ENCODE peak calls at places on chromosomes 12 and 14, in nine cellular contexts. F is right lobe of liver; Y is neuronal stem cell; N is AG04450; X is breast epithelium; D is stomach; T is neural progenitor cell; R is spleen; Z is effector memory CD4-positive, alpha-beta T cell. V is an unnamed sample.

GRCh38 chr14:73739899-73740685 is 25.9 kb upstream of the PNMA1 start:
- DNase-seq in Z (no peak), N (no peak), T (no peak), R (peak), X (no peak), Y (no peak), D (no peak), F (no peak), V (no peak)

GRCh38 chr12:97223419-97223818 is 239.2 kb upstream of the RMST start:
- DNase-seq in D (no peak), R (no peak), Y (no peak), T (no peak), Z (no peak), N (no peak), X (no peak), F (no peak), V (no peak)

GRCh38 chr12:68272732-68273131 is 19.3 kb upstream of the IL22 start:
- DNase-seq in D (no peak), T (no peak), R (no peak), Z (no peak), Y (no peak), N (no peak), X (no peak), F (no peak), V (no peak)

GRCh38 chr14:82854851-82855250 is 1321.2 kb upstream of the SEL1L start:
- DNase-seq in R (no peak), Y (peak), T (peak), Z (no peak), X (no peak), D (no peak), N (no peak), F (no peak), V (no peak)

GRCh38 chr12:127355061-127355820 is 911.7 kb upstream of the TMEM132C start:
- DNase-seq in Z (no peak), F (no peak), T (peak), R (no peak), D (no peak), Y (no peak), N (no peak), X (no peak), V (no peak)

GRCh38 chr12:38689704-38690103 is 215.7 kb downstream of the CPNE8 start:
- DNase-seq in Y (no peak), F (no peak), N (no peak), T (no peak), X (no peak), Z (no peak), D (no peak), R (no peak), V (no peak)

GRCh38 chr14:49582211-49582977 is 3.8 kb downstream of the RPS29 start:
- DNase-seq in X (no peak), N (no peak), T (no peak), Z (no peak), D (no peak), R (no peak), F (no peak), Y (no peak), V (no peak)

GRCh38 chr12:123363385-123363742 is 1.3 kb downstream of the SBNO1 start:
- DNase-seq in Y (no peak), F (no peak), X (no peak), Z (no peak), T (no peak), R (no peak), N (no peak), D (no peak), V (no peak)

GRCh38 chr14:21902561-21903199 is 229.1 kb upstream of the OR4E1 start:
- DNase-seq in N (no peak), F (no peak), Z (no peak), X (no peak), T (no peak), R (no peak), Y (no peak), D (no peak), V (no peak)

GRCh38 chr12:92561543-92561899 is 141.3 kb upstream of the PLEKHG7 start:
- DNase-seq in T (no peak), F (no peak), R (no peak), Z (no peak), N (peak), X (no peak), Y (no peak), D (peak), V (no peak)

GRCh38 chr14:53110103-53110502 is 43.0 kb downstream of the DDHD1 start:
- DNase-seq in X (no peak), R (no peak), T (no peak), F (no peak), D (no peak), Y (no peak), Z (no peak), N (no peak), V (no peak)

GRCh38 chr12:56338643-56339422 is at the start of gene IL23A:
- DNase-seq in D (no peak), Y (no peak), T (peak), X (no peak), N (no peak), F (no peak), R (peak), Z (peak), V (no peak)

GRCh38 chr12:65368071-65368470 is 89.6 kb downstream of the MSRB3 start:
- DNase-seq in Y (peak), F (no peak), T (peak), N (no peak), D (no peak), Z (no peak), R (no peak), X (no peak), V (no peak)

GRCh38 chr14:20996521-20996920 is 2.6 kb upstream of the SLC39A2 start:
- DNase-seq in N (no peak), F (no peak), T (no peak), Y (no peak), X (no peak), R (no peak), D (no peak), Z (no peak), V (no peak)

GRCh38 chr14:106276326-106277267 is 750.2 kb downstream of the TMEM121 start:
- DNase-seq in F (no peak), D (no peak), N (no peak), Z (no peak), T (no peak), X (no peak), R (no peak), Y (no peak), V (no peak)

GRCh38 chr12:99027491-99027890 is 382.4 kb downstream of the APAF1 start:
- DNase-seq in F (no peak), Y (no peak), Z (no peak), D (no peak), X (no peak), N (no peak), R (no peak), T (no peak), V (no peak)

GRCh38 chr14:98501836-98502235 is 770.2 kb downstream of the BCL11B start:
- DNase-seq in D (no peak), Z (no peak), F (no peak), N (no peak), Y (no peak), R (no peak), X (no peak), T (no peak), V (no peak)

GRCh38 chr14:58281969-58282368 is 16.4 kb upstream of the ARID4A start:
- DNase-seq in Z (no peak), D (no peak), R (no peak), F (no peak), Y (no peak), N (no peak), T (no peak), X (no peak), V (no peak)

GRCh38 chr12:105676694-105677093 is 346.2 kb downstream of the C12orf75 start:
- DNase-seq in X (no peak), R (no peak), T (no peak), D (peak), Z (no peak), F (no peak), N (no peak), Y (no peak), V (no peak)

GRCh38 chr12:132342322-132342721 is 12.9 kb upstream of the GALNT9 start:
- DNase-seq in D (no peak), T (peak), X (no peak), Y (peak), F (no peak), N (no peak), Z (no peak), R (no peak), V (no peak)

GRCh38 chr14:38256358-38256840 is 506 bp upstream of the CLEC14A start:
- DNase-seq in T (peak), X (no peak), F (peak), R (no peak), Y (no peak), Z (no peak), N (no peak), D (no peak), V (no peak)

GRCh38 chr14:54747616-54748015 is 155.0 kb downstream of the GCH1 start:
- DNase-seq in Y (no peak), D (no peak), N (no peak), R (no peak), F (no peak), Z (no peak), X (no peak), T (no peak), V (no peak)

GRCh38 chr12:70365648-70366518 is at the start of gene KCNMB4:
- DNase-seq in N (no peak), F (peak), Z (peak), Y (peak), D (peak), T (peak), X (peak), R (peak), V (no peak)

DNA sequence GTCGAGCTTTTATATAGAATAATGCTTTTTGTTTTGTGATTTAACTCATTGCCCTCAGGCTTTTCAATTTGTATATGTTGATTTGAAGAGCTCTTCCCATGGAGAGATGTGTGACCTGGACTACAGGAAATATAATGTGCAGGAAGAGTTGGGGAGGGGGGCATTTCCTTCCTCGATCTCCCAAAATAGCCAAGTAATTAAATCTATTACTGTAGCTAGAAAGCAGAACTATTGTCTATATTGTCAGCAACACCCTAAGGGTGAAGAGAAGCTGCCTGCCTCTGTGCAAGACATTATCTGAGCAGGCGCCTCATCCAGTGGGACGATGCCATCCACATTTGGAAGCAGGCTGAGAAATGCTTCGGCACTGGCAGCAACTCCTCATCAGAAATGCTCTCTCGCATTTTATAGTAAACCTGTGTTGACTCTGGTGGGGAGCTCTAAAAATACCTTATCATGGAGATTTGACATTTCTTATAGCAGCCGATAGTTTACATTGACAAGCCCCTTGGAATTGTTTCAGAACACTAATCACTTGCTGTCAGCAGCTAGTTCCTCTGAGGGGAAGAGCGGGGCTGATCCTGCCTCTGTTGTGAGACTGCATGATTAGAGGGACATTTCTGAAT is 392.5 kb upstream of the RGS6 start:
- DNase-seq in T (no peak), F (no peak), Y (no peak), X (no peak), R (no peak), Z (no peak), N (no peak), D (no peak), V (peak)
- H3K27ac ChIP-seq in T (no peak), F (no peak), Y (no peak), X (no peak), R (peak), Z (no peak), N (no peak), D (no peak), V (peak)

GRCh38 chr12:11639463-11639862 is 10.0 kb upstream of the ETV6 start:
- DNase-seq in X (no peak), F (no peak), Z (no peak), N (no peak), Y (no peak), T (no peak), D (no peak), R (no peak), V (no peak)

GRCh38 chr12:11633968-11634367 is 15.5 kb upstream of the ETV6 start:
- DNase-seq in D (no peak), F (no peak), X (no peak), T (no peak), Z (no peak), N (no peak), R (no peak), Y (no peak), V (no peak)

GRCh38 chr12:11638271-11638916 is 11.1 kb upstream of the ETV6 start:
- DNase-seq in X (no peak), F (no peak), D (no peak), T (no peak), Z (no peak), N (no peak), Y (no peak), R (no peak), V (no peak)

GRCh38 chr12:11631288-11631687 is 18.2 kb upstream of the ETV6 start:
- DNase-seq in R (no peak), N (no peak), F (no peak), D (no peak), X (no peak), T (no peak), Y (no peak), Z (no peak), V (no peak)

DNA sequence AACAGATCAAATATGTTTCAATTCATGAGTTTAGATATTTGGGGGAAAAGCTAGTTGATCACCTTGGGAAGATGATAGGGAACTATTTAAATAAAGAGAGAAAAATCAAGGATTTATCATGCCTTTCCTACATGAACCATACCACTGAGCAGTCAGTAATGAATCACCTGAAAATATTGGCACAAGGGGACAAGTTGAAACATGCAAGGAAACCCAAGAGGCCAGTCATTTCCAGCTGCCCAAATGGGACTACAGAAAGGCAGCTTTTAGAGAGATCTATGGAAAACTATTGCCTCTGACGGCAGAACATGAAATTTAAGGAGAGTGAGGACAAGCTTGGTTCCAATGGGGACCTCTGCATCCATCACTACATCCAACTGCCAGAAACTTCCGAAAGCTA is 14.1 kb upstream of the ETV6 start:
- DNase-seq in D (no peak), Z (no peak), R (no peak), N (no peak), Y (no peak), X (no peak), F (no peak), T (no peak), V (no peak)
- H3K27ac ChIP-seq in D (no peak), Z (no peak), R (no peak), N (no peak), Y (no peak), X (no peak), F (no peak), T (no peak), V (no peak)

DNA sequence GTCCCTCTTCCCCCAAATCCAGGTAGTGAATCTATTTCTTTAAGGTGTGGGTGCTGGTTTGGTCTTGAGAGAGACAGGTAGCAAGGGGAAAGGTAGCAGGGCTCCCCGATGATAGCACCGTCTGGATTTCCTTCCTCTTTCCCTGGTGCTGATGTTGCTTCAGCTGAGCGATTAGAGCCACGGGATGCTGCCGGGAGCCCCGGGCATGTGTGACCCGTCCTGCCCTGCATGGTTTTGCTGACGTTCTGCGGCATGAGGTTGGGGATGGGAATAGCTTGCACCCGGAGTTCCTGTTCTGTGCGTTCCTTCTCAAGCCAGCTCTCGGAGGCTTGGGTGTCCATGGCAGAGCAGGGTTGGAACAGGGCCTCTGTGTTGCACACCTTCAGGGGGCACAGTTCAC is 107.3 kb downstream of the TSPAN9 start:
- DNase-seq in N (no peak), Z (no peak), R (no peak), F (no peak), X (no peak), D (no peak), T (no peak), Y (no peak), V (no peak)
- H3K27ac ChIP-seq in N (no peak), Z (no peak), R (no peak), F (no peak), X (no peak), D (no peak), T (no peak), Y (no peak), V (no peak)

DNA sequence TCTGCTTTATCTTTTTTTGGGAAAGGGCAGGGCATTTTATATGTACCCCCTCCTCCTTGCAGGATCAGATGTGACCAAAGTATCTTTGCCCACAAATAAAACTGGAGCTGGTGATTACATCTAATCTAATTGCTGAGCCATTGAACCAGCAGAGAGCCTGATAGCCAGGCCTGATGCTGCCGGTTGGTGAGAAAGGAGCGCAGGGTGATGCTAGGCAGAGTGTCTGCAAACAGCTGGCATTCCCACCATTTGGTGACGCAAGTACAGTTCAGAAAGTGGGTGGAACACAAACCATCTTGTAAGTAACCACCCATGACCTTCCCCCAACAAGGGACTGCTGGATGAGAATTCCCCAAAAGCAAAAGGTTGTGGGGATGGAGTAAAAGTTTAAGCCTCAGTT is 12.7 kb downstream of the DPPA3 start:
- DNase-seq in Z (no peak), X (no peak), T (no peak), R (no peak), D (no peak), F (no peak), Y (no peak), N (no peak), V (no peak)
- H3K27ac ChIP-seq in Z (no peak), X (no peak), T (no peak), R (no peak), D (no peak), F (no peak), Y (no peak), N (no peak), V (no peak)

DNA sequence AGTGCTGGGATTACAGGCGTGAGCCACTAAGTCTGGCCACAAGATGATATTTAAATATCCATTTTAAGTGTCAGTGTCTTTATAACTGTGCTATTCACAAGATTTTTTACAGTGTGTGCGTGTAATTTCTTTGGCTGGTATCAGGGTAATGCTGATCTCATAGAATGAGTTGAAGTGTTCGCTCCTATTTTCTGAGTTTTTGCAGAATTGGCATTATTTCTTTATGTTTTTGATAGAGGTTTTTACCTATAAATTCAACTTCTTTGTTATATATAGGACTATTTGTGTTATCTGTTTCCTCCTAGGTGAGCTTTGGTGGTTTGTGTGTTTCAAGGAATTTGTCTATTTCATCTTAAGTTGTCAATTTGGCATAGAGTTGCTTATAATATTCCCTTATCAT is 45.6 kb downstream of the FOXN4 start:
- DNase-seq in N (no peak), D (no peak), Y (no peak), Z (no peak), X (no peak), R (no peak), T (no peak), F (no peak), V (no peak)
- H3K27ac ChIP-seq in N (no peak), D (no peak), Y (no peak), Z (no peak), X (no peak), R (no peak), T (no peak), F (no peak), V (no peak)

GRCh38 chr14:69073429-69073828 is 79.5 kb downstream of the DCAF5 start:
- DNase-seq in T (no peak), X (no peak), R (no peak), N (no peak), Z (no peak), F (no peak), D (no peak), Y (no peak), V (no peak)

GRCh38 chr14:69079188-69079742 is 73.7 kb downstream of the DCAF5 start:
- DNase-seq in F (no peak), Y (no peak), X (no peak), N (peak), Z (no peak), D (no peak), T (no peak), R (no peak), V (peak)

GRCh38 chr14:69073925-69074324 is 79.0 kb downstream of the DCAF5 start:
- DNase-seq in F (no peak), N (no peak), X (no peak), D (no peak), R (no peak), Z (no peak), Y (no peak), T (no peak), V (no peak)

GRCh38 chr14:69077841-69078240 is 75.1 kb downstream of the DCAF5 start:
- DNase-seq in Y (no peak), Z (no peak), D (no peak), F (no peak), N (peak), T (no peak), R (no peak), X (no peak), V (no peak)

DNA sequence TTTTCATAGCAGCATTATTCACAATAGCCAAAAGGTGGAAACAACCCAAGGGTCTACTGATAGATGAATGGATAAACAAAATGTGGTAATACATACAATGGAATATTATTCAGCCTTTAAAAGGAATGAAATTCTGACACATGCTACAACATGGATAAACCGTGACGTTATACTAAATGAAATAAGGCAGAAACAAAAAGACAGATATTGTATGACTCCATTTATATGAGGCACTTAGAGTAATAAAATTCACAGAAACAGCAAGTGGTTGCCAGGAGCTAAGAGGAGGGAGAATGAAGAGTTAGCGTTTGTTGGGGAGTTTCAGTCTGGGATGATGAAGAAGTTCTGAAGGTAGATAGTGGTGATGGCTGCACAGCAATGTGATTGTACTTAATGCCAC is 76.6 kb downstream of the DCAF5 start:
- DNase-seq in X (no peak), N (no peak), Y (no peak), F (no peak), T (no peak), Z (no peak), D (no peak), R (no peak), V (no peak)
- H3K27ac ChIP-seq in X (no peak), N (no peak), Y (no peak), F (no peak), T (no peak), Z (no peak), D (no peak), R (no peak), V (no peak)

DNA sequence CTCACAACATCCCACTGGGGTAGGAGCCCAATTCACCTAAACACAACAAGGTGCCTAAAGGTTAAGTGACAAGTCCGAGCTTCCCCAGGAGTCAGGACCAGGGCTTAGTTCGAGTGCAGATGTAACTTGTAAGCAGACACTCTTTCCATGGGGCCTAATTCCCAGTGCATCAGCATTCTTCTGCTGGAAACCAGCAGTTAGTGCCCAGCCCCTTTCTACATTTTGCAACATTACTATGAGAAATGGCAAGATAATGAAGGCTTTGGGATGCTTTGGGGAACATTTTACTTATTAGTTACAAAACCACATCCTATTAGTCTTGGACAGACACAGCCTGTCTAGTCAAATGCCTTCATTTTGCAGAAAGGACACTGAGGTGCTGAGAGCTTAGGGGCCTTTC is 179.8 kb downstream of the CALM1 start:
- DNase-seq in R (no peak), N (peak), T (no peak), X (no peak), D (no peak), Y (no peak), F (no peak), Z (no peak), V (no peak)
- H3K27ac ChIP-seq in R (no peak), N (no peak), T (no peak), X (no peak), D (no peak), Y (no peak), F (no peak), Z (no peak), V (no peak)

V was measured in SK-N-MC.